ENCODE peak calls at places on chromosome 22, in five cellular contexts. R is neural progenitor cell, S is IMR-90, F is OCI-LY7, V is astrocyte. E is an unnamed sample.

GRCh38 chr22:48488149-48488551 is 1339.5 kb downstream of the BRD1 start:
- DNase-seq in F (peak; percentile 10), S (no peak), R (peak; percentile 40), V (peak; percentile 5), E (no peak)

GRCh38 chr22:41636467-41636866 is 15.4 kb downstream of the XRCC6 start:
- DNase-seq in R (no peak), F (no peak), V (peak; percentile 49), S (peak; percentile 30), E (no peak)

GRCh38 chr22:45478108-45478771 is 24.4 kb upstream of the FBLN1 start:
- DNase-seq in V (peak; percentile 86), F (no peak), R (no peak), S (peak; percentile 96), E (peak; percentile 95)

GRCh38 chr22:38865201-38866023 is 6.6 kb downstream of the CBX6 start:
- DNase-seq in S (no peak), V (no peak), F (no peak), R (no peak), E (peak; percentile 85)

GRCh38 chr22:31284241-31284745 is 8.0 kb downstream of the PIK3IP1 start:
- DNase-seq in V (no peak), S (no peak), R (peak; percentile 15), F (no peak), E (no peak)

GRCh38 chr22:35834080-35834479 is 116.4 kb downstream of the APOL5 start:
- DNase-seq in R (no peak), F (no peak), S (no peak), V (no peak), E (no peak)

GRCh38 chr22:36406139-36406538 is 18.4 kb upstream of the MYH9 start:
- DNase-seq in F (no peak), R (no peak), S (no peak), V (no peak), E (no peak)

GRCh38 chr22:36223504-36223903 is 15.8 kb downstream of the APOL2 start:
- DNase-seq in V (no peak), S (no peak), F (no peak), R (no peak), E (no peak)

GRCh38 chr22:27474711-27475547 is 326.6 kb downstream of the MN1 start:
- DNase-seq in F (no peak), V (peak; percentile 96), R (no peak), S (peak; percentile 94), E (peak; percentile 82)

GRCh38 chr22:48754611-48755331 is 1072.9 kb downstream of the BRD1 start:
- DNase-seq in R (no peak), S (no peak), F (no peak), V (no peak), E (peak; percentile 72)

GRCh38 chr22:27614291-27615007 is 187.1 kb downstream of the MN1 start:
- DNase-seq in V (no peak), F (no peak), S (no peak), R (no peak), E (no peak)

GRCh38 chr22:41772645-41773044 is 27.8 kb upstream of the CCDC134 start:
- DNase-seq in V (no peak), S (peak; percentile 9), R (no peak), F (no peak), E (no peak)

GRCh38 chr22:43833286-43834240 is 21.5 kb upstream of the EFCAB6 start:
- DNase-seq in F (no peak), V (no peak), R (no peak), S (no peak), E (peak; percentile 83)

GRCh38 chr22:45328822-45329535 is 19.2 kb downstream of the FAM118A start:
- DNase-seq in S (no peak), R (no peak), V (no peak), F (no peak), E (no peak)

GRCh38 chr22:19614546-19614884 is 90.3 kb upstream of the CLDN5 start:
- DNase-seq in R (no peak), F (peak; percentile 50), V (no peak), S (no peak), E (no peak)

GRCh38 chr22:19612866-19613572 is 88.8 kb upstream of the CLDN5 start:
- DNase-seq in V (no peak), S (no peak), F (no peak), R (no peak), E (peak; percentile 30)

GRCh38 chr22:19615001-19615461 is 90.8 kb upstream of the CLDN5 start:
- DNase-seq in F (peak; percentile 45), R (no peak), S (no peak), V (no peak), E (no peak)

GRCh38 chr22:19610518-19611253 is 86.5 kb upstream of the CLDN5 start:
- DNase-seq in V (no peak), R (no peak), S (no peak), F (peak; percentile 24), E (no peak)

GRCh38 chr22:19611590-19611989 is 87.4 kb upstream of the CLDN5 start:
- DNase-seq in V (no peak), S (no peak), R (no peak), F (no peak), E (no peak)
- H2AFZ ChIP-seq in V (no peak overlapping the region), S (no peak overlapping the region), R (no peak overlapping the region), F (no peak overlapping the region), E (no peak overlapping the region)

GRCh38 chr22:20430101-20430640 is 7.5 kb downstream of the SCARF2 start:
- DNase-seq in V (no peak), R (no peak), S (no peak), F (no peak), E (peak; percentile 89)
- H3K4me2 ChIP-seq in V (peak overlapping the region; percentile 85), R (peak overlapping the region; percentile 80), S (no peak overlapping the region), F (no peak overlapping the region), E (no peak overlapping the region)

GRCh38 chr22:28795071-28795693 is 5.2 kb downstream of the XBP1 start:
- DNase-seq in V (no peak), S (no peak), F (no peak), R (no peak), E (no peak)
- H3K4me1 ChIP-seq in V (peaks cover 14% of the 10 kb centered on the region), S (no peaks in the 10 kb centered on the region), F (peaks cover 48% of the 10 kb centered on the region), R (peaks cover 8% of the 10 kb centered on the region), E (peaks cover 13% of the 10 kb centered on the region)

DNA sequence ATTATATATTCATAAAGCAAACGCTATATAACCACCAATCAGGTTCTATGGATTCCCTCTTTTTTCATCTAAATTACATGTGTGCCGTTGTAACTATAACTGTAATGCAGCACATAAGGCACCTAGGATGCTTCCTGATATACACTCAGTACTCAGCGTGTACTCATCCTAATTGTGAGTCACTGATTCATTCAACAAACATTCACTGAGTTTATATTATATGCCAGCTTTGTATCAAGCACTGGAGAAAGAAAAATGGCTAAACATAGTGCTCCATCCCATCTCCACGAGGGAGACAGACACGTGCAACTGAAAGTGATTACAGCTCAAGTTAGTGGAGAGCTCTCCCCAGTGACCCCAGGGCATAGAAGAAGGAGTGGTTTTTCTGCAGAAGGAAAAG is 49.9 kb upstream of the SYN3 start:
- DNase-seq in F (no peak), V (no peak), S (no peak), R (no peak), E (no peak)
- H2AFZ ChIP-seq in F (no peak overlapping the region), V (no peak overlapping the region), S (no peak overlapping the region), R (no peak overlapping the region), E (no peak overlapping the region)

DNA sequence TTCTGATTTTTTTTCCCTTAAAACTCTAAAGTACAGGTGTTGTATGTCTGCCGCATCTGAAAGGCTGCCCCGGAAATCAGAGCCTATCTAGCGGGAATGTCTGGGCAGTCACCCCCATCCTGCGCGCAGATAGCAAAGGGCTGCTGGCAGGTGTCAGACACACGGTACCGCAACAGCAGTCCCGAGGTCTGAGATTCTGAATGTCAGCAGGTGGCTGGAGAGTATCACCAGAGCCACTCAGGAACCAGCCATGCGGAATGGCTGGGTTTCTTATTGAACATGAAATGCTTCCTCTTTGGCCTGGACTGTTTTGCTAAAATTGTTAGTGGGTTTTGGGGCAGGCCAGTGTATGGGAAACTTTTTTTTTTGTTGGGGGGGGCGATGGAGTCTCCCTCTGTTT is 53.3 kb downstream of the CERK start:
- DNase-seq in S (no peak), V (no peak), F (peak; percentile 93), R (no peak), E (no peak)
- H3K4me2 ChIP-seq in S (no peak overlapping the region), V (no peak overlapping the region), F (peak overlapping the region; percentile 68), R (no peak overlapping the region), E (no peak overlapping the region)

GRCh38 chr22:24244144-24244787 is 616 bp downstream of the GGT5 start:
- DNase-seq in R (no peak), S (peak; percentile 52), F (peak; percentile 30), V (peak; percentile 61), E (no peak)
- H3K4me1 ChIP-seq in R (peaks cover 7% of the 10 kb centered on the region), S (peaks cover 39% of the 10 kb centered on the region), F (peaks cover 22% of the 10 kb centered on the region), V (peaks cover 41% of the 10 kb centered on the region), E (peaks cover 48% of the 10 kb centered on the region)

DNA sequence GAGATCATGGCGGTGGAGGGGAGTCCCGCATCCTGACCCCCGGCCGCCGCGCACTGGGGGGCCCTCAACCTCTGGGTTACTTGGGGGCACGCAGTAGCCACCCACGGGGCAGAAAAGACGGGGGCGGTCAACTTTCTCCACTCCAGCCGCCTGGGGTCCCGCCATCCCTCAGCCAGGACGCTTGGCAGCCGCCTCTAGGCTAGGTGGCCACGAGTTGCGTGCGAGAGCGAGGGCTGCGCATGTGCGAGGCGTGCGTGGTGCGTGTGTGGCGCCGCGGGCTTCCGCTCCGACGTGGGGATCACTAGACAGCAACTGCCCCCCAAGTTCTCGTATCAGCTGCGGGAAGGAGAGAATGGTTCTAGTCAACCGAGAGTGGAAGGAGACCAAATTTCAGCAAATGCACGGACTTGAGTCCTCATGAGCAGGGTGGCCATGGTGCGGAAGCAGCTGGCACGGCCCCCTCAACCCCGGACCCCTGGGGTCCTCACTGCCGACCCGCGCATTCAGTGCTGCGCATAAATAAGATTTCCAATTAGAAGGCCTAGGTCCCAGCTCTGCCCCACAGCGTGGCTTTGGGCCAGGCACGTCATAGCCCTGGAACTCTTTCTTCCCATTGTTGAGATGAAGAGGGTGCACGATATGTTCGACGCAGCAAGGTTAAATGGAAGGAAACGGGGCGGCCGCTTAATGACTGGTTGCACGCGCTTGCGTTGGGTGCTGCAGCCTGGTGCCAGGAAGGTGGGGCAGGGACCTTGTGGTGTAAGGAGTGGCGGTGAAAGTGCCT is 42.6 kb upstream of the CLDN5 start:
- DNase-seq in S (no peak), R (no peak), F (no peak), V (no peak), E (no peak)
- H2AFZ ChIP-seq in S (no peak overlapping the region), R (no peak overlapping the region), F (no peak overlapping the region), V (no peak overlapping the region), E (no peak overlapping the region)

E was measured in osteoblast.